ENCODE peak calls at places on chromosome 17, in four cellular contexts. Z is AG04450, X is H9, S is GF-D8. I is an unnamed sample.

GRCh38 chr17:45977506-45977824 is 21.6 kb upstream of the STH start:
- DNase-seq in Z (no peak), X (no peak), S (no peak), I (no peak)

GRCh38 chr17:67841992-67842391 is 16.7 kb downstream of the BPTF start:
- DNase-seq in Z (no peak), X (no peak), S (no peak), I (no peak)

GRCh38 chr17:6456914-6457687 is 12.8 kb downstream of the PIMREG start:
- DNase-seq in Z (no peak), X (peak; percentile 69), S (no peak), I (no peak)

GRCh38 chr17:77832180-77832560 is 126.3 kb upstream of the TNRC6C start:
- DNase-seq in Z (no peak), X (no peak), S (no peak), I (no peak)

GRCh38 chr17:47717845-47718621 is 15.0 kb upstream of the TBX21 start:
- DNase-seq in Z (no peak), X (no peak), S (no peak), I (peak; percentile 10)

GRCh38 chr17:51585514-51586104 is 325.3 kb downstream of the UTP18 start:
- DNase-seq in Z (no peak), X (peak; percentile 75), S (no peak), I (no peak)

GRCh38 chr17:63911657-63912100 is 621 bp upstream of the CSHL1 start:
- DNase-seq in Z (no peak), X (peak; percentile 82), S (no peak), I (no peak)

GRCh38 chr17:64401941-64402340 is 11.3 kb upstream of the PECAM1 start:
- DNase-seq in Z (no peak), X (no peak), S (no peak), I (no peak)

GRCh38 chr17:30376621-30377452 is 1.9 kb upstream of the CPD start:
- DNase-seq in Z (peak; percentile 65), X (no peak), S (peak; percentile 3), I (peak; percentile 95)

GRCh38 chr17:35486920-35487727 is 38.6 kb upstream of the SLFN13 start:
- DNase-seq in Z (peak; percentile 18), X (no peak), S (peak; percentile 77), I (no peak)

GRCh38 chr17:75695141-75695829 is 26.0 kb upstream of the ITGB4 start:
- DNase-seq in Z (no peak), X (no peak), S (no peak), I (no peak)

GRCh38 chr17:74649909-74650308 is 26.4 kb upstream of the CD300E start:
- DNase-seq in Z (no peak), X (no peak), S (no peak), I (no peak)

GRCh38 chr17:3020381-3020780 is 43.0 kb downstream of the OR1D5 start:
- DNase-seq in Z (no peak), X (no peak), S (no peak), I (no peak)

GRCh38 chr17:39517224-39517623 is 55.9 kb downstream of the CDK12 start:
- DNase-seq in Z (no peak), X (no peak), S (no peak), I (no peak)

GRCh38 chr17:45241315-45242011 is 19.8 kb downstream of the FMNL1 start:
- DNase-seq in Z (no peak), X (peak; percentile 77), S (no peak), I (no peak)

GRCh38 chr17:10125761-10126553 is 72.4 kb downstream of the GAS7 start:
- DNase-seq in Z (no peak), X (no peak), S (no peak), I (no peak)

GRCh38 chr17:21677911-21678310 is 14.4 kb upstream of the KCNJ18 start:
- DNase-seq in Z (no peak), X (no peak), S (no peak), I (no peak)

GRCh38 chr17:3485481-3486068 is 9.8 kb downstream of the ASPA start:
- DNase-seq in Z (no peak), X (no peak), S (no peak), I (no peak)

GRCh38 chr17:44867841-44868240 is 20.2 kb downstream of the HIGD1B start:
- DNase-seq in Z (no peak), X (no peak), S (no peak), I (no peak)

GRCh38 chr17:82786427-82786826 is 34.6 kb downstream of the TBCD start:
- DNase-seq in Z (no peak), X (peak; percentile 32), S (no peak), I (no peak)

GRCh38 chr17:71727292-71727691 is 393.5 kb upstream of the SOX9 start:
- DNase-seq in Z (no peak), X (no peak), S (no peak), I (no peak)

GRCh38 chr17:81160747-81161453 is 4.4 kb upstream of the PVALEF start:
- DNase-seq in Z (no peak), X (no peak), S (peak; percentile 8), I (no peak)